ENCODE peak calls at places on chromosomes 1 and 21, in four cellular contexts. E, Z, C and A are unnamed samples.

GRCh38 chr1:85451236-85451830 is 13.6 kb downstream of the DDAH1 start:
- DNase-seq in Z (no peak), E (no peak), C (no peak), A (no peak)

GRCh38 chr21:35652196-35652595 is 408.1 kb downstream of the SETD4 start:
- DNase-seq in Z (no peak), C (no peak), E (no peak), A (no peak)

GRCh38 chr1:2049517-2050481 is at the start of gene PRKCZ:
- DNase-seq in Z (peak), E (peak), C (peak), A (peak)

GRCh38 chr1:181090653-181091126 is 2.2 kb downstream of the IER5 start:
- DNase-seq in C (peak), E (no peak), Z (no peak), A (no peak)

GRCh38 chr1:221809101-221810029 is 67.5 kb upstream of the DUSP10 start:
- DNase-seq in E (no peak), C (no peak), Z (no peak), A (no peak)

GRCh38 chr1:231776006-231776707 is 149.6 kb downstream of the DISC1 start:
- DNase-seq in C (no peak), Z (no peak), E (no peak), A (no peak)

GRCh38 chr1:125119024-125119441 is 3934.3 kb downstream of the SRGAP2C start:
- DNase-seq in C (no peak), Z (no peak), E (no peak), A (no peak)

GRCh38 chr1:32977546-32978087 is 13.0 kb upstream of the RNF19B start:
- DNase-seq in Z (no peak), C (no peak), E (no peak), A (no peak)

GRCh38 chr1:43509740-43510375 is 20.8 kb upstream of the PTPRF start:
- DNase-seq in C (no peak), Z (no peak), E (peak), A (peak)

GRCh38 chr1:203702130-203702577 is 62.8 kb upstream of the LAX1 start:
- DNase-seq in Z (peak), C (peak), E (peak), A (peak)

GRCh38 chr1:221845650-221846371 is 103.9 kb upstream of the DUSP10 start:
- DNase-seq in E (no peak), Z (peak), C (no peak), A (no peak)

GRCh38 chr1:87155180-87155579 is 173.5 kb upstream of the LMO4 start:
- DNase-seq in E (no peak), C (no peak), Z (no peak), A (no peak)

DNA sequence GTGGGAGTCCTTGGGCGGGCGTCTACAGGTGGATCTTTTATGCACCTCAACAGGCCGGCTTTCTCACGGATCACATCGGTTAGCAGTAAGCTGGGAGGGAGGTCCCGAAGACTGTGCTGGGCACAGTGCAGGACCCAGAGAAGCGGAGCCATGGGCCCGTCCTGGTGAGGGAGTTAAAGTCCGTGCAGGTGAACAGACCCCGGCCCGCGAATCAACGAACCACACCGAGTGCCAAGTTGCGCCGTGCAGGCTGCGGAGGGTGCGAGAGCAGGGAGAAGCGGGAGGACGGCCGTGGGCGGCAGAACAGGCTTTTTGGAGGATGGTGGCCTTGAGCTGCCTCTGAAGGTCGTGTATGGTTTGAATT is 233.3 kb downstream of the SDCCAG8 start:
- DNase-seq in C (no peak), Z (no peak), E (no peak), A (no peak)
- TF ChIP-seq BRCA1 in C (no peak), Z (no peak), E (no peak), A (no peak)

GRCh38 chr1:10446790-10447422 is 2.9 kb upstream of the CORT start:
- DNase-seq in C (no peak), E (no peak), Z (no peak), A (no peak)

GRCh38 chr1:10450156-10450801 is 448 bp downstream of the CORT start:
- DNase-seq in C (no peak), Z (no peak), E (no peak), A (no peak)

GRCh38 chr1:10449731-10450130 is at the start of gene CORT:
- DNase-seq in Z (no peak), E (no peak), C (no peak), A (no peak)

GRCh38 chr1:10456079-10456478 is 6.2 kb downstream of the CORT start:
- DNase-seq in E (no peak), C (no peak), Z (no peak), A (no peak)

DNA sequence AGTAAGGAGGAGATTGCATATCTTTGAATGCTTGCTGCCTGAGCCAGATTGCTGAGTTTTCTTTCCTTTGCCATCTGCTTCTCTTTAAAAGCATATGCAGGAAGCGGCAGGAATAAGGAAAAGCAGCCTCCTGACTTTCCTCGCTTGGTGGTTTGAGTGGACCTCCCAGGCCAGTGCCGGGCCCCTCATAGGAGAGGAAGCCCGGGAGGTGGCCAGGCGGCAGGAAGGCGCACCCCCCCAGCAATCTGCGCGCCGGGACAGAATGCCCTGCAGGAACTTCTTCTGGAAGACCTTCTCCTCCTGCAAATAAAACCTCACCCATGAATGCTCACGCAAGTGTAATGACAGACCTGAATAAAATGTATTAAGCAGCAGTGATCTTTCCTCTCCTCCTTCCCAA is 1.5 kb downstream of the CORT start:
- DNase-seq in Z (no peak), E (no peak), C (no peak), A (no peak)
- TF ChIP-seq BRCA1 in Z (no peak), E (no peak), C (no peak), A (no peak)

GRCh38 chr1:11429226-11429625 is 49.7 kb upstream of the DISP3 start:
- DNase-seq in C (no peak), Z (no peak), E (no peak), A (no peak)
- TF ChIP-seq BRCA1 in C (no peak), Z (no peak), E (no peak), A (no peak)

GRCh38 chr21:45259206-45259795 is 28.4 kb downstream of the POFUT2 start:
- DNase-seq in C (no peak), E (no peak), Z (no peak), A (no peak)
- TF ChIP-seq BRCA1 in C (no peak), E (no peak), Z (no peak), A (no peak)

GRCh38 chr1:226063362-226064167 is 1.0 kb downstream of the H3-3A start:
- DNase-seq in E (no peak), Z (peak), C (no peak), A (no peak)
- TF ChIP-seq BRCA1 in E (no peak), Z (no peak), C (no peak), A (no peak)

DNA sequence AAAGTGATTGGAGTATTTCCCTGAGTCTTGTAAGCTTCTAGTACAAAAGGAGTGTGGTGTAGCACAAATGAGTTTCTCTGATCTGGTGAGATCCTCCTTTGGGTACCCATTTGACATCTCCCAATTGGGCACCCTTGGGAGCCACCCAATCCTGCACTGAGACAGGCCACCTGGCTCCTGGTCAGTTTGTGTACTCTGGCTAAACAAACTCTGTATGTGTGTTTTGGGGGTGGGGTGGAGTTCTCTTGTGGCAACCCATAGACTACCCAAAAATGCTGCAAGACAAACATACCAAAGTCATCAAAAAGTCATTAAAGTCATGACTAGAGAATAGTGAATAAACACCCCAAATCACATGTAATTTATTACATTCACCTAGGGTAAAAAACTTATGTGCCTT is 8.4 kb upstream of the HIVEP3 start:
- DNase-seq in C (no peak), Z (no peak), E (no peak), A (no peak)
- TF ChIP-seq BRCA1 in C (no peak), Z (no peak), E (no peak), A (no peak)

GRCh38 chr1:16981269-16981849 is 939 bp upstream of the MFAP2 start:
- DNase-seq in E (no peak), Z (no peak), C (no peak), A (no peak)
- TF ChIP-seq BRCA1 in E (no peak), Z (no peak), C (no peak), A (no peak)

GRCh38 chr21:21010228-21010627 is 12.0 kb downstream of the NCAM2 start:
- DNase-seq in Z (no peak), E (no peak), C (no peak), A (no peak)
- TF ChIP-seq BRCA1 in Z (no peak), E (no peak), C (no peak), A (no peak)